ENCODE peak calls at places on chromosomes 11 and 22, in seven cellular contexts. E is pancreas, L is uterus, N is endodermal cell, M is right atrium auricular region, A is DND-41, Q is A673. U is an unnamed sample. For H3K9me3, the result is how much of the 10 kb centered on the place peaks cover.

GRCh38 chr11:2725367-2726300 is 25.8 kb upstream of the KCNQ1OT1 start:
- DNase-seq in E (peak), L (peak), N (no peak), M (peak), A (no peak), Q (no peak), U (no peak)

GRCh38 chr11:102868359-102868758 is 6.4 kb downstream of the MMP12 start:
- DNase-seq in E (no peak), L (no peak), N (no peak), M (no peak), A (no peak), Q (peak), U (no peak)

GRCh38 chr11:46353706-46354105 is 6.4 kb downstream of the DGKZ start:
- DNase-seq in E (no peak), L (no peak), N (no peak), M (no peak), A (peak), Q (peak), U (no peak)

GRCh38 chr11:429391-429790 is 12.4 kb downstream of the ANO9 start:
- DNase-seq in E (no peak), L (no peak), N (peak), M (no peak), A (no peak), Q (no peak), U (no peak)

GRCh38 chr11:123454060-123454651 is 24.1 kb downstream of the GRAMD1B start:
- DNase-seq in E (no peak), L (no peak), N (no peak), M (no peak), A (peak), Q (no peak), U (peak)

GRCh38 chr11:8068605-8069221 is 12.3 kb upstream of the TUB start:
- DNase-seq in E (peak), L (peak), N (peak), M (peak), A (no peak), Q (peak), U (no peak)

GRCh38 chr11:8006349-8006977 is 19.3 kb downstream of the EIF3F start:
- DNase-seq in E (peak), L (peak), N (peak), M (no peak), A (peak), Q (peak), U (peak)

GRCh38 chr11:86910592-86910991 is 44.6 kb downstream of the FZD4 start:
- DNase-seq in E (no peak), L (no peak), N (no peak), M (no peak), A (no peak), Q (no peak), U (no peak)

GRCh38 chr22:29710193-29710592 is 9.6 kb upstream of the CABP7 start:
- DNase-seq in E (no peak), L (no peak), N (no peak), M (no peak), A (no peak), Q (no peak), U (no peak)

GRCh38 chr11:110966131-110966530 is 253.9 kb upstream of the ARHGAP20 start:
- DNase-seq in E (no peak), L (no peak), N (no peak), M (no peak), A (no peak), Q (no peak), U (no peak)

GRCh38 chr11:120346233-120346632 is 10.0 kb downstream of the ARHGEF12 start:
- DNase-seq in E (no peak), L (no peak), N (no peak), M (no peak), A (no peak), Q (no peak), U (no peak)

GRCh38 chr22:20026996-20027601 is 6.2 kb downstream of the TANGO2 start:
- DNase-seq in E (no peak), L (no peak), N (no peak), M (no peak), A (no peak), Q (no peak), U (no peak)

GRCh38 chr11:117839936-117840813 is 15.6 kb upstream of the FXYD2 start:
- DNase-seq in E (no peak), L (peak), N (no peak), M (no peak), A (peak), Q (no peak), U (no peak)

DNA sequence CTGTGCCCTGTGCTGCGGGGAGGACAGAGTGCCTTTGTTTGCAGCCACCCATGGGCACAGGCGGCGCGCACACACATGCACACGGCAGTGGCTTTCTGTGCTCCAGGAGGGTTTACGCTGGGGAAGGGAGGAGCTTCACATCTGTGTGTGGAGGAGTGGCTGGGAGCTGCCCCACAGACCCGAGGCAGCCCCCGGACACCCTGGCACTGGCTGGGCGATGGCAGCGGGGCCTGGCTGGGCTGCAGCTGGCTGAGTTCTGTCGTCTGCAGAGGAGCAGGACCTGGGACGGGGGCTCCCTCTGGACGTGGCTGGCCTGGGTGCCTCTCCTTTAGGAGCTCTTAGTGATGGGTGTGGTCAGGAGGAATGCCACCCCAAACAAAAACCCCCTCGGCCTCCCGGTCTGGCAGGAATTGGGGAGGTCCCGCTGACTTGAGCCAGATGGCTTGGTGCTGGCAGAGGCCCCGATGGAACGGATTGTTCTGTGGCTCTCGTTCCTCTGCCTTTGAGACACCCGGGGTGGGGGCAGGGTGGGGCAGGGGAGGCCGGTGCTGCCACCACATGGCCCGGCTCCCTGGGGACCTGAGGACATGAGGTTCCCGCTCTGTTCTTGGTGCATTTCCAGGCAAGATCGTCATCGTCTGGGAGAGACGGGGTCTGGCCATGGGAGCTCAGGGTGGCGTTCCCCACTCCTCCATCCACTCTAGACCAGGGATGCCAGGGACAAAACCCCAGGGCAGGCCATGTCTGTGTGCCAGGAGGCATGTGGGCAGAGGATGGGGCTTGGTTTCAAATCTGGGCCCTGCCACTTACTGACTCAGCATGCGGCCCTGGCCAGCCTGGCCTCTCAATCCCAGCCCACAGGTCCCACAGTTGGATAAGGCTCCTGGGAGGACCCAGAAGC is 1290.7 kb downstream of the BRD1 start:
- DNase-seq in E (peak), L (no peak), N (no peak), M (no peak), A (no peak), Q (no peak), U (no peak)
- H3K9me3 ChIP-seq in E (under half), L (under half), N (under half), M (under half), A (under half), Q (under half), U (under half)

GRCh38 chr11:132082566-132082965 is 712.2 kb downstream of the NTM start:
- DNase-seq in E (no peak), L (no peak), N (no peak), M (no peak), A (no peak), Q (no peak), U (no peak)
- H3K9me3 ChIP-seq in E (under half), L (under half), N (under half), M (under half), A (under half), Q (under half), U (under half)

GRCh38 chr22:37498289-37498909 is 12.2 kb upstream of the MFNG start:
- DNase-seq in E (peak), L (no peak), N (peak), M (no peak), A (peak), Q (peak), U (peak)
- H3K9me3 ChIP-seq in E (under half), L (under half), N (under half), M (under half), A (under half), Q (under half), U (under half)

GRCh38 chr22:41966225-41966606 is 3.0 kb upstream of the SEPTIN3 start:
- DNase-seq in E (no peak), L (no peak), N (no peak), M (no peak), A (no peak), Q (no peak), U (no peak)

GRCh38 chr22:41971431-41971830 is 2.2 kb downstream of the SEPTIN3 start:
- DNase-seq in E (no peak), L (no peak), N (no peak), M (no peak), A (no peak), Q (no peak), U (no peak)

GRCh38 chr22:41969110-41969646 is at the start of gene SEPTIN3:
- DNase-seq in E (no peak), L (no peak), N (peak), M (no peak), A (no peak), Q (peak), U (no peak)

GRCh38 chr22:41966607-41967240 is 2.5 kb upstream of the SEPTIN3 start:
- DNase-seq in E (no peak), L (no peak), N (peak), M (no peak), A (peak), Q (peak), U (peak)

GRCh38 chr22:41968601-41969000 is 642 bp upstream of the SEPTIN3 start:
- DNase-seq in E (no peak), L (no peak), N (peak), M (no peak), A (no peak), Q (peak), U (no peak)
- H3K9me3 ChIP-seq in E (under half), L (under half), N (under half), M (under half), A (under half), Q (under half), U (under half)

GRCh38 chr22:33227791-33228190 is 169.6 kb upstream of the SYN3 start:
- DNase-seq in E (no peak), L (no peak), N (no peak), M (no peak), A (no peak), Q (no peak), U (no peak)
- H3K9me3 ChIP-seq in E (under half), L (under half), N (half or more), M (under half), A (under half), Q (under half), U (under half)

U was measured in CD4-positive, alpha-beta memory T cell.